ENCODE peak calls at places on chromosomes 3 and 15, in six cellular contexts. H is progenitor cell of endocrine pancreas, I is tibial artery, P is AG04450, C is cardiac fibroblast, F is mucosa of descending colon. M is an unnamed sample.

GRCh38 chr3:38641461-38642110 is 7.9 kb downstream of the SCN5A start:
- DNase-seq in C (no peak), I (peak; percentile 9), H (no peak), F (no peak), P (no peak), M (no peak)

GRCh38 chr15:65184305-65184943 is 718 bp downstream of the CLPX start:
- DNase-seq in C (peak; percentile 54), P (no peak), F (peak; percentile 76), H (peak; percentile 35), I (peak; percentile 63), M (no peak)

GRCh38 chr3:143676021-143676420 is 172.2 kb downstream of the SLC9A9 start:
- DNase-seq in H (no peak), C (no peak), P (no peak), F (no peak), I (no peak), M (no peak)

GRCh38 chr3:42640129-42640528 is 13.4 kb upstream of the ZBTB47 start:
- DNase-seq in I (no peak), P (no peak), C (no peak), F (no peak), H (no peak), M (no peak)

GRCh38 chr3:81443948-81444347 is 317.5 kb downstream of the GBE1 start:
- DNase-seq in F (no peak), P (no peak), C (peak; percentile 74), I (no peak), H (no peak), M (peak; percentile 52)

GRCh38 chr3:37074178-37074577 is 80.9 kb downstream of the MLH1 start:
- DNase-seq in C (peak; percentile 67), P (peak; percentile 36), I (no peak), H (no peak), F (no peak), M (no peak)

GRCh38 chr15:69316281-69316680 is 17.6 kb downstream of the PAQR5 start:
- DNase-seq in F (no peak), P (no peak), I (no peak), C (no peak), H (no peak), M (no peak)

GRCh38 chr3:67534594-67534993 is 119.8 kb downstream of the SUCLG2 start:
- DNase-seq in I (no peak), H (no peak), P (no peak), F (no peak), C (no peak), M (no peak)

GRCh38 chr3:156812521-156813335 is 13.4 kb upstream of the LEKR1 start:
- DNase-seq in P (no peak), I (no peak), F (no peak), H (no peak), C (no peak), M (no peak)

GRCh38 chr3:182784542-182784941 is 8.8 kb upstream of the ATP11B start:
- DNase-seq in I (no peak), F (no peak), C (no peak), H (no peak), P (no peak), M (no peak)

GRCh38 chr3:65128346-65128745 is 440.5 kb upstream of the ADAMTS9 start:
- DNase-seq in C (no peak), I (no peak), P (no peak), F (no peak), H (no peak), M (no peak)

DNA sequence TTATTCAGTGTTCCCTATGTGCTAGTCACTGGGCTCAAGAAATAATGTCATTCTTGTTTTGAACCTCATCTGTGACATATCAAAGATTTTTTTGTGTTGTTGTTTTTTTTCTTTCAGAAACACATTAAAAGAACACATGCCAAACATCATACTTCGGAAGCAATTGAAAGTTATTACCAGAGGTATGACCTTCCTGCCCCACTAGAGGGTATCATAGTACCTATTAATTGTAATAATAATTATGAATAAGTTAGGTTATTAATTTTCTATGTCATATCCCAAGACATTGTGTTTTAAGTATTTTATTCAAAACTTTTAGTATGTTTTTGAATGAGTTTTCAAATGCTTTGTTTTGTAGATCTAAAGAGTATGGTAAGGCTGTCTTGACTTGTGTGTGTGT is 65.7 kb downstream of the CDIN1 start:
- DNase-seq in C (peak; percentile 44), H (no peak), F (no peak), P (no peak), I (no peak), M (no peak)
- TF ChIP-seq CTCF in C (peak; percentile 3), H (peak; percentile 29), F (no peak), P (peak; percentile 31), I (no peak), M (peak; percentile 25)

GRCh38 chr3:34016925-34017592 is 218.6 kb downstream of the PDCD6IP start:
- DNase-seq in P (no peak), I (no peak), F (no peak), H (no peak), C (no peak), M (no peak)

GRCh38 chr3:34012102-34012461 is 213.7 kb downstream of the PDCD6IP start:
- DNase-seq in P (peak; percentile 94), H (no peak), F (no peak), I (no peak), C (peak; percentile 82), M (peak; percentile 85)

GRCh38 chr3:34013818-34014576 is 215.6 kb downstream of the PDCD6IP start:
- DNase-seq in F (no peak), H (no peak), I (no peak), C (no peak), P (no peak), M (no peak)

GRCh38 chr3:34017757-34018156 is 219.3 kb downstream of the PDCD6IP start:
- DNase-seq in P (no peak), F (no peak), H (no peak), I (no peak), C (no peak), M (no peak)

GRCh38 chr3:34015204-34016142 is 217.0 kb downstream of the PDCD6IP start:
- DNase-seq in H (no peak), C (peak; percentile 21), F (no peak), P (no peak), I (no peak), M (no peak)
- TF ChIP-seq CTCF in H (peak; percentile 33), C (peak; percentile 41), F (no peak), P (peak; percentile 56), I (no peak), M (peak; percentile 21)

GRCh38 chr3:167100651-167101050 is 279.4 kb downstream of the ZBBX start:
- DNase-seq in H (no peak), F (no peak), I (no peak), P (no peak), C (no peak), M (no peak)

GRCh38 chr3:167106456-167106855 is 273.6 kb downstream of the ZBBX start:
- DNase-seq in F (no peak), C (no peak), H (no peak), I (no peak), P (no peak), M (no peak)

GRCh38 chr3:167100200-167100599 is 279.9 kb downstream of the ZBBX start:
- DNase-seq in C (no peak), I (no peak), H (no peak), F (no peak), P (no peak), M (no peak)

GRCh38 chr3:167102071-167102470 is 278.0 kb downstream of the ZBBX start:
- DNase-seq in F (no peak), P (no peak), C (no peak), H (no peak), I (no peak), M (no peak)
- TF ChIP-seq CTCF in F (no peak), P (no peak), C (no peak), H (peak; percentile 22), I (no peak), M (no peak)

DNA sequence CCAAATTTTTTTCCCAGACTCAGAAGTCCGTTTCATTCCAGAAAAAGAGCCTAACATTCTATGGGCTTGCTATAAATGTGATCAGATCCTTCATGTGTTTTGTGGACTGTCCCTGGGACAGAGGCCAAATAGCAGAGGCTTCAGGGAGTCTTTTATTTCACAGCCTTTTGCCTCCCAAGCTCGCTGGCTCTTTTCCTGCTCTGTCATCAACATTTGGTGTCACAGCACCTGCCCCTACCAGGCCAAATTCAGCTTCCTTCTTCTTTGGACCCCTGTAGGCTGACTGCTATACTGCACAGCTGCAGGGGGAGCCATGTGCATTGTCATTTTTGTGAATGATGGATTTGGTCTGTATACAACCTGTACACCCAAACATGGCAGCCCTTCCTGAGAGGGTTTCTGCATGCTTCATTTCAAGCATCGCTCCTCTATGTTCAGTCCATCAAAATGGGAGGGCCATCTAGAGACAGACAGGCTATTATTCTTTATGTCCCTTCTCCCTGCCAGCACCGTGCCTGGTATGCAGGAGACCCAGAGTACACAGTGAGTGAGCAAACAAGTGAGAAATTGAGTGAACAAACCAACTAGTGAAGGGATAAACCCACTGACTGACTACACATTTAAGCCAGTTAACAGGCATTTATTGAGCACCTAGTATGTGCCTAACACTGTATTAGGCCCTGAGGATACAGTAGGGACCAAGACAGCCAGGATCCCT is 17.9 kb upstream of the RPP14 start:
- DNase-seq in F (no peak), H (no peak), I (no peak), C (no peak), P (no peak), M (no peak)
- TF ChIP-seq CTCF in F (no peak), H (no peak), I (no peak), C (peak; percentile 7), P (no peak), M (no peak)

GRCh38 chr3:186653984-186654383 is 11.8 kb upstream of the HRG start:
- DNase-seq in P (no peak), F (no peak), I (no peak), C (no peak), H (no peak), M (no peak)
- TF ChIP-seq CTCF in P (no peak), F (no peak), I (no peak), C (no peak), H (peak; percentile 17), M (no peak)

GRCh38 chr15:51735211-51735610 is 2.2 kb downstream of the LYSMD2 start:
- DNase-seq in P (no peak), F (no peak), C (no peak), H (no peak), I (no peak), M (no peak)
- TF ChIP-seq CTCF in P (no peak), F (no peak), C (no peak), H (no peak), I (no peak), M (no peak)

DNA sequence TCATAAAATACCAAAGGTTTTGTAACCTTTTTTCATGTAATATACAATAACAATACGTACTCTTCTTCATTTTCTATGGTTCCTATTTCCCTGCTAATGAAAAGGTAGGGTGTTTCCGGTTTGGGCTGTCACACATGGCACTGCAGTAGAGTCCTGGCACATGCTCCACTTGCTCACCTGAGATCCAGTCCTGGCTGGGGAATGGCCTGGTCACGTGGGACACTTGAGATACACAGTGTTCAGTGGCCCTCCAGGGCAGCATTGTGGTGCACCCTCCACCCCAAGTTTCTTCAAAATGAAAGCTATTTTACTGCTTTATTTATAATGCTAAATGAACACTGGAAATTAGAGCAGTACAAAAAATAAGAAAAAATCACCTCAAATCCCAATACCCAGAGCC is 23.2 kb downstream of the MRPS25 start:
- DNase-seq in F (no peak), I (no peak), H (no peak), P (no peak), C (no peak), M (no peak)
- TF ChIP-seq CTCF in F (no peak), I (no peak), H (no peak), P (no peak), C (no peak), M (no peak)